ENCODE peak calls at places on chromosomes 1 and 21, in nine cellular contexts. Z is IMR-90; I is breast epithelium; F is tibial nerve; S is choroid plexus epithelial cell; D is MM.1S; O is uterus; K is activated CD8-positive, alpha-beta T cell treated with anti-CD3 and anti-CD28 coated beads for 36 hours; Y is HFFc6. C is an unnamed sample.

GRCh38 chr1:41918450-41919043 is at the start of gene HIVEP3:
- DNase-seq in Z (no peak), I (no peak), F (no peak), S (peak; percentile 56), D (peak; percentile 51), O (no peak), K (no peak), Y (peak; percentile 36), C (no peak)

GRCh38 chr1:45629035-45629434 is 5.2 kb upstream of the CCDC17 start:
- DNase-seq in Z (no peak), I (no peak), F (no peak), S (no peak), D (no peak), O (no peak), K (no peak), Y (no peak), C (no peak)

GRCh38 chr1:2930971-2931721 is 90.1 kb upstream of the ACTRT2 start:
- DNase-seq in Z (no peak), I (no peak), F (no peak), S (no peak), D (no peak), O (no peak), K (no peak), Y (no peak), C (no peak)

GRCh38 chr1:159600894-159601293 is 13.3 kb downstream of the APCS start:
- DNase-seq in Z (no peak), I (no peak), F (no peak), S (no peak), D (no peak), O (no peak), K (peak; percentile 30), Y (no peak), C (no peak)

GRCh38 chr1:54456921-54457529 is 50.8 kb upstream of the SSBP3 start:
- DNase-seq in Z (no peak), I (no peak), F (no peak), S (no peak), D (no peak), O (no peak), K (no peak), Y (no peak), C (no peak)

GRCh38 chr1:81670286-81670685 is 130.4 kb upstream of the ADGRL2 start:
- DNase-seq in Z (peak; percentile 97), I (peak; percentile 66), F (peak; percentile 19), S (peak; percentile 98), D (no peak), O (peak; percentile 35), K (no peak), Y (peak; percentile 85), C (no peak)

GRCh38 chr1:217089239-217090014 is 366.2 kb upstream of the ESRRG start:
- DNase-seq in Z (peak; percentile 61), I (peak; percentile 32), F (no peak), S (peak; percentile 68), D (peak; percentile 79), O (no peak), K (no peak), Y (no peak), C (no peak)

GRCh38 chr1:84611796-84612195 is 37.6 kb upstream of the CTBS start:
- DNase-seq in Z (peak; percentile 78), I (no peak), F (no peak), S (peak; percentile 82), D (peak; percentile 15), O (no peak), K (no peak), Y (peak; percentile 12), C (no peak)

GRCh38 chr1:212760126-212760823 is 31.3 kb downstream of the NSL1 start:
- DNase-seq in Z (no peak), I (no peak), F (no peak), S (no peak), D (peak; percentile 59), O (no peak), K (peak; percentile 76), Y (no peak), C (no peak)

GRCh38 chr1:84541679-84542078 is 32.6 kb downstream of the CTBS start:
- DNase-seq in Z (no peak), I (no peak), F (no peak), S (no peak), D (no peak), O (no peak), K (no peak), Y (no peak), C (no peak)

GRCh38 chr1:207007352-207008033 is 25.1 kb downstream of the C1orf116 start:
- DNase-seq in Z (peak; percentile 91), I (peak; percentile 94), F (peak; percentile 31), S (peak; percentile 43), D (no peak), O (no peak), K (no peak), Y (peak; percentile 95), C (no peak)

GRCh38 chr1:187415065-187415464 is 586.3 kb downstream of the PLA2G4A start:
- DNase-seq in Z (peak; percentile 46), I (no peak), F (no peak), S (peak; percentile 33), D (no peak), O (no peak), K (no peak), Y (no peak), C (no peak)

GRCh38 chr1:86687595-86687994 is 16.8 kb upstream of the SH3GLB1 start:
- DNase-seq in Z (no peak), I (no peak), F (no peak), S (peak; percentile 28), D (no peak), O (no peak), K (no peak), Y (no peak), C (no peak)

GRCh38 chr1:31227891-31228290 is 11.8 kb downstream of the NKAIN1 start:
- DNase-seq in Z (no peak), I (no peak), F (no peak), S (no peak), D (no peak), O (no peak), K (no peak), Y (no peak), C (no peak)

GRCh38 chr1:220785166-220786056 is 1.3 kb upstream of the MTARC1 start:
- DNase-seq in Z (no peak), I (no peak), F (no peak), S (no peak), D (no peak), O (no peak), K (no peak), Y (no peak), C (no peak)

GRCh38 chr1:26894263-26894662 is 4.2 kb upstream of the GPN2 start:
- DNase-seq in Z (no peak), I (no peak), F (no peak), S (no peak), D (no peak), O (no peak), K (no peak), Y (no peak), C (no peak)

DNA sequence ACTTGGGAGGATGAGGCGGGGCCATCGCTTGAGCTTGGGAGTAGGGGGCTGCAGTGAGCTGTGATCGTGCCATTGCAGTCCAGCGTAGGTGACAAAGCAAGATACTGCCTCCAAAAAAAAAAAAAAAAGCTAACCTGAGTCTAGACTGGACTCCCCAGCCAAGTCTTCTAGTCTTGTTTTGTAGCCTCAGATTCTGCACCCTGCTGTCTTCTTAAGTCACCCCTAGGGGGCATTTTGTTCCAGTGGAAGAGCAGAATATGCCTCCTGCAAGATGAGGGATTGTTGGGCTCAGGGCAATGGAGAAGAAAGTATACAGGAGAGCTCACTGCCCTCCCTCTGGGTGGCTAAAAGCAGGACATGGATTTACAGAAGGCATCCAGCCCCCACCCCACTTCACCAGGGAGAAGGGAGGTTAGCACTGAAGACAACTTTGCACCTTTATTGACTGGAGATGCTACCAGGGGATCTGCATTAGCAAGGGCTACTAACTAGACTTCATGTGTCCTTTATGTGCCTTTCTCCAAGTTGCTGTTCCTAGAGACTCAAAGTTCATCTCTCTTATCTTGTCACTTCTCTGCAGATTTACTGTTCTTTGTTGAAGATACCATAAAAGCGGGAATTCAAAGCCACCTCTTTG is 15.3 kb upstream of the RNF187 start:
- DNase-seq in Z (peak; percentile 44), I (no peak), F (no peak), S (peak; percentile 85), D (peak; percentile 49), O (no peak), K (peak; percentile 45), Y (peak; percentile 21), C (no peak)
- TF ChIP-seq CTCF in Z (peak; percentile 40), I (no peak), F (no peak), S (peak; percentile 76), D (peak; percentile 61), O (no peak), K (peak; percentile 71), Y (peak; percentile 75), C (peak; percentile 73)

GRCh38 chr21:31203371-31204054 is 140.5 kb downstream of the TIAM1 start:
- DNase-seq in Z (peak; percentile 40), I (no peak), F (no peak), S (peak; percentile 49), D (no peak), O (no peak), K (no peak), Y (no peak), C (no peak)
- TF ChIP-seq CTCF in Z (no peak), I (no peak), F (no peak), S (peak; percentile 27), D (no peak), O (no peak), K (no peak), Y (no peak), C (no peak)

GRCh38 chr1:179598631-179599030 is 7.0 kb downstream of the TDRD5 start:
- DNase-seq in Z (no peak), I (no peak), F (no peak), S (no peak), D (no peak), O (no peak), K (no peak), Y (no peak), C (no peak)

GRCh38 chr1:179601093-179601492 is 9.5 kb downstream of the TDRD5 start:
- DNase-seq in Z (no peak), I (no peak), F (no peak), S (no peak), D (no peak), O (no peak), K (no peak), Y (no peak), C (no peak)

GRCh38 chr1:179599623-179600249 is 8.1 kb downstream of the TDRD5 start:
- DNase-seq in Z (peak; percentile 30), I (no peak), F (no peak), S (peak; percentile 47), D (peak; percentile 74), O (no peak), K (peak; percentile 15), Y (peak; percentile 30), C (no peak)
- TF ChIP-seq CTCF in Z (peak; percentile 40), I (no peak), F (no peak), S (peak; percentile 46), D (peak; percentile 67), O (no peak), K (no peak), Y (peak; percentile 75), C (peak; percentile 27)

DNA sequence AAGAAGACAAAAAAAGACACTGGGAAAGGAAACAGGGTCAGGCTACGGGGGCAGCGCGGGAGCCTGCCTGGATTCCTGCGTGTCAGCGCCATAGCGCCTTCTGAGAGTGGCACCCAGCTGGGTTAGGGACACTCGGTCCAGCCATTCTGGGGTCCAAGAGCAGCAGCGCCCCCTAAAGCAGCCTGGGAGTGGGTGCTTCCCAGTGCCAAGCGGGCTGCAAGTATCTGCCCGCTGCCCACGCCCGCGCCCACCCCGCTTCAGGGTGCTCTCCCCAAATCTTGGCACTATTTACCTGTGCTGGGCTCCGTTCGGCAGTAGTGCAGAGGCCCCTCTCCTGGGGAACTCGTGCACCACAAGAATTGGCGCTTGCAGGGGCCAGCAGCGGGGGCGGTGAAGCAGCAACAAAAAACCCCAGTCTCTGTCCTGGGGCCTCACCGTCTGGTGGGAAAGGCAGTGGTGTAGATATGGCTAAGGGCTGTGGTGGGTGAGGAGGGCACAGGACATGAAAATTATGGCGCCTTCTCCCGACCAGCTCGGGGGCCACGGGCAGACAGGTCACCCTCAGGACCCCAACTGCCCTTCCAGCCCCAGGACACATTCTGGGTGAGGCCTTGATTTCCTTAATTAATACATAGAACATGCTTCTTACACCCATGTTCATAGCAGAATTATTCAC is 24.1 kb upstream of the LBR start:
- DNase-seq in Z (no peak), I (no peak), F (no peak), S (no peak), D (no peak), O (no peak), K (no peak), Y (no peak), C (no peak)
- TF ChIP-seq CTCF in Z (no peak), I (no peak), F (no peak), S (no peak), D (no peak), O (no peak), K (no peak), Y (peak; percentile 25), C (no peak)